ENCODE peak calls at places on chromosome 7, in four cellular contexts. C is tibial artery, Z is pancreas, H is right atrium auricular region. V is an unnamed sample.

GRCh38 chr7:117227091-117227490 is 95.8 kb downstream of the WNT2 start:
- DNase-seq in H (no peak), Z (no peak), C (no peak), V (no peak)

GRCh38 chr7:105559926-105560325 is 21.4 kb downstream of the EFCAB10 start:
- DNase-seq in H (no peak), C (no peak), Z (no peak), V (no peak)

GRCh38 chr7:2373646-2374045 is 19.0 kb downstream of the EIF3B start:
- DNase-seq in H (no peak), Z (no peak), C (no peak), V (peak; percentile 27)

GRCh38 chr7:28407643-28408042 is 4.7 kb upstream of the CREB5 start:
- DNase-seq in Z (no peak), H (no peak), C (no peak), V (no peak)

GRCh38 chr7:121187676-121188075 is 141.1 kb upstream of the WNT16 start:
- DNase-seq in C (no peak), H (no peak), Z (no peak), V (no peak)

GRCh38 chr7:22843681-22844309 is 21.1 kb upstream of the TOMM7 start:
- DNase-seq in H (no peak), C (no peak), Z (no peak), V (no peak)

GRCh38 chr7:31875424-31875823 is 188.4 kb downstream of the PPP1R17 start:
- DNase-seq in H (no peak), Z (no peak), C (no peak), V (no peak)

GRCh38 chr7:43669286-43670081 is 59.8 kb downstream of the COA1 start:
- DNase-seq in Z (no peak), C (no peak), H (no peak), V (no peak)

GRCh38 chr7:121494531-121494930 is 98.4 kb upstream of the FAM3C start:
- DNase-seq in C (no peak), H (no peak), Z (no peak), V (no peak)

GRCh38 chr7:27910341-27910740 is 170.4 kb downstream of the TAX1BP1 start:
- DNase-seq in Z (no peak), C (no peak), H (no peak), V (no peak)

GRCh38 chr7:95840953-95841950 is 68.9 kb downstream of the DYNC1I1 start:
- DNase-seq in C (no peak), Z (no peak), H (no peak), V (no peak)
- TF ChIP-seq CTCF in C (no peak), Z (no peak), H (peak; percentile 18), V (no peak)

GRCh38 chr7:139623518-139623917 is 100.0 kb downstream of the CLEC2L start:
- DNase-seq in C (no peak), Z (no peak), H (peak; percentile 54), V (no peak)
- H3K4me1 ChIP-seq in C (no peaks in the 10 kb centered on the region), Z (no peaks in the 10 kb centered on the region), H (no peaks in the 10 kb centered on the region), V (no peaks in the 10 kb centered on the region)

GRCh38 chr7:106603300-106603699 is 57.7 kb downstream of the CCDC71L start:
- DNase-seq in Z (no peak), C (no peak), H (no peak), V (no peak)
- TF ChIP-seq CTCF in Z (no peak), C (no peak), H (no peak), V (no peak)

GRCh38 chr7:92797693-92798092 is 38.7 kb downstream of the CDK6 start:
- DNase-seq in Z (no peak), C (no peak), H (no peak), V (no peak)
- H3K4me1 ChIP-seq in Z (peaks cover 31% of the 10 kb centered on the region), C (peaks cover 3% of the 10 kb centered on the region), H (peaks cover 55% of the 10 kb centered on the region), V (no peaks in the 10 kb centered on the region)

DNA sequence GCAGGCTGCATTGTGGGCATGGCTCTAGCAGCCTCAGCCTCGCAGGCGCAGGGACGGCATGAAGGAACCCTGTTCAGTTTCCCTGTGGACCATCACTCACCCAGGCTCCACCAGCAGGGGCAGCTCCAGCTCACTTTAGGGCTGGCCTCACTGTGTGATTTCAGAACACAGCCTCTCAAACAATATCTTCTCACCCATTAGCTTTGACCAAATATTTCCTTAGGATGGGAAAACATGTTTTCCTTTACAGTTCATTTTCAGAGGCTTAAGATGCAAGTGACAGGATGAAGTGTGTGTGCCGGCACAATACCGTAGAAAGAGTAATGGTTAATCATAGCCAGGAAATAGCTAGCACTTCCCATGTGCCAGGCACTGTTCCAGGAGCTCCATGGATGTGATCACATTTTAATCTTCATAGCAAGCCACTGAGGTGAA is 58.2 kb downstream of the LANCL2 start:
- DNase-seq in H (no peak), Z (no peak), C (no peak), V (no peak)
- TF ChIP-seq CTCF in H (no peak), Z (no peak), C (no peak), V (no peak)